ENCODE peak calls at places on chromosomes 3 and 15, in five cellular contexts. One of them, this sample, is unnamed.

GRCh38 chr3:125644036-125645025 is 49.0 kb upstream of the OSBPL11 start:
- DNase-seq in left cardiac atrium: peak
- DNase-seq in natural killer cell: no peak
- DNase-seq in fibroblast of pulmonary artery: peak
- DNase-seq in T-helper 2 cell: no peak
- DNase-seq in this sample: no peak

GRCh38 chr15:64521726-64522164 is 61.4 kb downstream of the ZNF609 start:
- DNase-seq in left cardiac atrium: peak
- DNase-seq in natural killer cell: no peak
- DNase-seq in fibroblast of pulmonary artery: peak
- DNase-seq in T-helper 2 cell: no peak
- DNase-seq in this sample: peak

GRCh38 chr15:31214864-31215489 is 111.7 kb upstream of the KLF13 start:
- DNase-seq in left cardiac atrium: peak
- DNase-seq in natural killer cell: no peak
- DNase-seq in fibroblast of pulmonary artery: peak
- DNase-seq in T-helper 2 cell: no peak
- DNase-seq in this sample: no peak

GRCh38 chr15:88912500-88912921 is 668 bp downstream of the MFGE8 start:
- DNase-seq in left cardiac atrium: peak
- DNase-seq in natural killer cell: no peak
- DNase-seq in fibroblast of pulmonary artery: peak
- DNase-seq in T-helper 2 cell: no peak
- DNase-seq in this sample: no peak

GRCh38 chr3:138675393-138675792 is 66.8 kb downstream of the FAIM start:
- DNase-seq in left cardiac atrium: no peak
- DNase-seq in natural killer cell: no peak
- DNase-seq in fibroblast of pulmonary artery: peak
- DNase-seq in T-helper 2 cell: no peak
- DNase-seq in this sample: no peak

GRCh38 chr3:11389570-11390268 is 117.5 kb downstream of the ATG7 start:
- DNase-seq in left cardiac atrium: no peak
- DNase-seq in natural killer cell: no peak
- DNase-seq in fibroblast of pulmonary artery: peak
- DNase-seq in T-helper 2 cell: no peak
- DNase-seq in this sample: no peak

GRCh38 chr15:54579855-54580254 is 601.6 kb downstream of the UNC13C start:
- DNase-seq in left cardiac atrium: no peak
- DNase-seq in natural killer cell: no peak
- DNase-seq in fibroblast of pulmonary artery: no peak
- DNase-seq in T-helper 2 cell: no peak
- DNase-seq in this sample: no peak

GRCh38 chr3:63328386-63328785 is 50.3 kb downstream of the SYNPR start:
- DNase-seq in left cardiac atrium: peak
- DNase-seq in natural killer cell: no peak
- DNase-seq in fibroblast of pulmonary artery: peak
- DNase-seq in T-helper 2 cell: no peak
- DNase-seq in this sample: no peak

GRCh38 chr15:42275780-42276395 is 2.7 kb upstream of the TMEM87A start:
- DNase-seq in left cardiac atrium: no peak
- DNase-seq in natural killer cell: no peak
- DNase-seq in fibroblast of pulmonary artery: no peak
- DNase-seq in T-helper 2 cell: no peak
- DNase-seq in this sample: no peak

GRCh38 chr3:178446054-178446453 is 90.2 kb upstream of the KCNMB2 start:
- DNase-seq in left cardiac atrium: no peak
- DNase-seq in natural killer cell: no peak
- DNase-seq in fibroblast of pulmonary artery: no peak
- DNase-seq in T-helper 2 cell: no peak
- DNase-seq in this sample: no peak

GRCh38 chr3:42745776-42746454 is 27.1 kb downstream of the CCDC13 start:
- DNase-seq in left cardiac atrium: no peak
- DNase-seq in natural killer cell: no peak
- DNase-seq in fibroblast of pulmonary artery: no peak
- DNase-seq in T-helper 2 cell: no peak
- DNase-seq in this sample: no peak

GRCh38 chr3:113064183-113064582 is 73.4 kb downstream of the GTPBP8 start:
- DNase-seq in left cardiac atrium: no peak
- DNase-seq in natural killer cell: no peak
- DNase-seq in fibroblast of pulmonary artery: no peak
- DNase-seq in T-helper 2 cell: no peak
- DNase-seq in this sample: no peak

GRCh38 chr15:81950841-81951414 is 94.9 kb downstream of the MEX3B start:
- DNase-seq in left cardiac atrium: no peak
- DNase-seq in natural killer cell: no peak
- DNase-seq in fibroblast of pulmonary artery: peak
- DNase-seq in T-helper 2 cell: no peak
- DNase-seq in this sample: no peak

GRCh38 chr3:21357241-21357640 is 393.8 kb downstream of the ZNF385D start:
- DNase-seq in left cardiac atrium: no peak
- DNase-seq in natural killer cell: no peak
- DNase-seq in fibroblast of pulmonary artery: no peak
- DNase-seq in T-helper 2 cell: no peak
- DNase-seq in this sample: no peak

GRCh38 chr3:160474416-160474838 is 24.8 kb upstream of the TRIM59 start:
- DNase-seq in left cardiac atrium: no peak
- DNase-seq in natural killer cell: no peak
- DNase-seq in fibroblast of pulmonary artery: no peak
- DNase-seq in T-helper 2 cell: no peak
- DNase-seq in this sample: no peak

GRCh38 chr3:192303235-192303634 is 424.1 kb downstream of the FGF12 start:
- DNase-seq in left cardiac atrium: no peak
- DNase-seq in natural killer cell: no peak
- DNase-seq in fibroblast of pulmonary artery: no peak
- DNase-seq in T-helper 2 cell: no peak
- DNase-seq in this sample: no peak

GRCh38 chr3:8223766-8224165 is 277.9 kb upstream of the LMCD1 start:
- DNase-seq in left cardiac atrium: peak
- DNase-seq in natural killer cell: no peak
- DNase-seq in fibroblast of pulmonary artery: peak
- DNase-seq in T-helper 2 cell: no peak
- DNase-seq in this sample: no peak